ENCODE peak calls at places on chromosome 11, in five cellular contexts. One of them, this sample, is unnamed.

GRCh38 chr11:11580012-11580411 is 41.8 kb downstream of the GALNT18 start:
- DNase-seq in GM12891: no peak
- DNase-seq in stimulated activated CD8-positive, alpha-beta memory T cell treated with anti-CD3 and anti-CD28 coated beads, Interleukin-7, amount 100 ng/mL, for 1 hour: no peak
- DNase-seq in AG04450: no peak
- DNase-seq in Ammon's horn: no peak
- DNase-seq in this sample: no peak

GRCh38 chr11:29634248-29634647 is 382.6 kb downstream of the KCNA4 start:
- DNase-seq in GM12891: no peak
- DNase-seq in stimulated activated CD8-positive, alpha-beta memory T cell treated with anti-CD3 and anti-CD28 coated beads, Interleukin-7, amount 100 ng/mL, for 1 hour: no peak
- DNase-seq in AG04450: no peak
- DNase-seq in Ammon's horn: no peak
- DNase-seq in this sample: no peak

GRCh38 chr11:131917634-131918384 is 547.4 kb downstream of the NTM start:
- DNase-seq in GM12891: no peak
- DNase-seq in stimulated activated CD8-positive, alpha-beta memory T cell treated with anti-CD3 and anti-CD28 coated beads, Interleukin-7, amount 100 ng/mL, for 1 hour: no peak
- DNase-seq in AG04450: no peak
- DNase-seq in Ammon's horn: no peak
- DNase-seq in this sample: no peak

GRCh38 chr11:57290288-57290687 is 34.5 kb downstream of the TNKS1BP1 start:
- DNase-seq in GM12891: no peak
- DNase-seq in stimulated activated CD8-positive, alpha-beta memory T cell treated with anti-CD3 and anti-CD28 coated beads, Interleukin-7, amount 100 ng/mL, for 1 hour: no peak
- DNase-seq in AG04450: no peak
- DNase-seq in Ammon's horn: no peak
- DNase-seq in this sample: no peak

GRCh38 chr11:3221408-3222002 is 2.9 kb upstream of the MRGPRG start:
- DNase-seq in GM12891: no peak
- DNase-seq in stimulated activated CD8-positive, alpha-beta memory T cell treated with anti-CD3 and anti-CD28 coated beads, Interleukin-7, amount 100 ng/mL, for 1 hour: no peak
- DNase-seq in AG04450: no peak
- DNase-seq in Ammon's horn: no peak
- DNase-seq in this sample: no peak

GRCh38 chr11:28169816-28170215 is 61.6 kb downstream of the METTL15 start:
- DNase-seq in GM12891: no peak
- DNase-seq in stimulated activated CD8-positive, alpha-beta memory T cell treated with anti-CD3 and anti-CD28 coated beads, Interleukin-7, amount 100 ng/mL, for 1 hour: no peak
- DNase-seq in AG04450: no peak
- DNase-seq in Ammon's horn: peak; percentile 18
- DNase-seq in this sample: no peak

GRCh38 chr11:130426223-130427048 is 2.0 kb downstream of the ADAMTS8 start:
- DNase-seq in GM12891: no peak
- DNase-seq in stimulated activated CD8-positive, alpha-beta memory T cell treated with anti-CD3 and anti-CD28 coated beads, Interleukin-7, amount 100 ng/mL, for 1 hour: no peak
- DNase-seq in AG04450: no peak
- DNase-seq in Ammon's horn: peak; percentile 66
- DNase-seq in this sample: no peak

GRCh38 chr11:72088076-72088806 is 7.6 kb downstream of the LRRC51 start:
- DNase-seq in GM12891: no peak
- DNase-seq in stimulated activated CD8-positive, alpha-beta memory T cell treated with anti-CD3 and anti-CD28 coated beads, Interleukin-7, amount 100 ng/mL, for 1 hour: no peak
- DNase-seq in AG04450: no peak
- DNase-seq in Ammon's horn: no peak
- DNase-seq in this sample: no peak

GRCh38 chr11:66315921-66316811 is 678 bp downstream of the CD248 start:
- DNase-seq in GM12891: no peak
- DNase-seq in stimulated activated CD8-positive, alpha-beta memory T cell treated with anti-CD3 and anti-CD28 coated beads, Interleukin-7, amount 100 ng/mL, for 1 hour: no peak
- DNase-seq in AG04450: no peak
- DNase-seq in Ammon's horn: no peak
- DNase-seq in this sample: no peak

GRCh38 chr11:65796726-65797601 is 10.1 kb downstream of the OVOL1 start:
- DNase-seq in GM12891: no peak
- DNase-seq in stimulated activated CD8-positive, alpha-beta memory T cell treated with anti-CD3 and anti-CD28 coated beads, Interleukin-7, amount 100 ng/mL, for 1 hour: no peak
- DNase-seq in AG04450: no peak
- DNase-seq in Ammon's horn: no peak
- DNase-seq in this sample: no peak

This sample was measured in DMS 273 treated with DMSO at 0.1 percent for 48 hours.